ENCODE peak calls at places on chromosomes 3 and 15, in six cellular contexts. One of them, this sample, is unnamed.

GRCh38 chr3:177141899-177142651 is 55.2 kb downstream of the TBL1XR1 start:
- DNase-seq in breast epithelium: no peak
- DNase-seq in sigmoid colon: no peak
- DNase-seq in stomach: no peak
- DNase-seq in HL-60: no peak
- DNase-seq in GM23338: no peak
- DNase-seq in this sample: no peak

GRCh38 chr3:50156549-50156948 is 1.4 kb downstream of the SEMA3F start:
- DNase-seq in breast epithelium: no peak
- DNase-seq in sigmoid colon: no peak
- DNase-seq in stomach: no peak
- DNase-seq in HL-60: no peak
- DNase-seq in GM23338: peak
- DNase-seq in this sample: no peak

GRCh38 chr15:31091531-31091930 is 10.0 kb downstream of the TRPM1 start:
- DNase-seq in breast epithelium: no peak
- DNase-seq in sigmoid colon: no peak
- DNase-seq in stomach: no peak
- DNase-seq in HL-60: no peak
- DNase-seq in GM23338: no peak
- DNase-seq in this sample: no peak

GRCh38 chr15:82298520-82298919 is 35.9 kb downstream of the SAXO2 start:
- DNase-seq in breast epithelium: no peak
- DNase-seq in sigmoid colon: no peak
- DNase-seq in stomach: no peak
- DNase-seq in HL-60: no peak
- DNase-seq in GM23338: peak
- DNase-seq in this sample: no peak

GRCh38 chr3:155326249-155326648 is 32.8 kb upstream of the STRIT1 start:
- DNase-seq in breast epithelium: no peak
- DNase-seq in sigmoid colon: no peak
- DNase-seq in stomach: no peak
- DNase-seq in HL-60: peak
- DNase-seq in GM23338: no peak
- DNase-seq in this sample: no peak

GRCh38 chr3:190326361-190326760 is 4.1 kb upstream of the CLDN1 start:
- DNase-seq in breast epithelium: no peak
- DNase-seq in sigmoid colon: no peak
- DNase-seq in stomach: no peak
- DNase-seq in HL-60: no peak
- DNase-seq in GM23338: no peak
- DNase-seq in this sample: no peak

GRCh38 chr3:187445352-187445751 is 77.2 kb downstream of the RTP4 start:
- DNase-seq in breast epithelium: no peak
- DNase-seq in sigmoid colon: no peak
- DNase-seq in stomach: no peak
- DNase-seq in HL-60: no peak
- DNase-seq in GM23338: no peak
- DNase-seq in this sample: no peak

GRCh38 chr3:64344721-64345207 is 119.5 kb upstream of the PRICKLE2 start:
- DNase-seq in breast epithelium: no peak
- DNase-seq in sigmoid colon: peak
- DNase-seq in stomach: no peak
- DNase-seq in HL-60: no peak
- DNase-seq in GM23338: peak
- DNase-seq in this sample: no peak

GRCh38 chr15:66730168-66731014 is 28.4 kb downstream of the SMAD6 start:
- DNase-seq in breast epithelium: no peak
- DNase-seq in sigmoid colon: peak
- DNase-seq in stomach: no peak
- DNase-seq in HL-60: no peak
- DNase-seq in GM23338: no peak
- DNase-seq in this sample: no peak

GRCh38 chr15:38996111-38996541 is 431.5 kb upstream of the RASGRP1 start:
- DNase-seq in breast epithelium: no peak
- DNase-seq in sigmoid colon: no peak
- DNase-seq in stomach: no peak
- DNase-seq in HL-60: no peak
- DNase-seq in GM23338: no peak
- DNase-seq in this sample: no peak

GRCh38 chr3:192501427-192501826 is 225.9 kb downstream of the FGF12 start:
- DNase-seq in breast epithelium: no peak
- DNase-seq in sigmoid colon: no peak
- DNase-seq in stomach: no peak
- DNase-seq in HL-60: no peak
- DNase-seq in GM23338: no peak
- DNase-seq in this sample: no peak

GRCh38 chr3:62367735-62368704 is 5.3 kb downstream of the FEZF2 start:
- DNase-seq in breast epithelium: no peak
- DNase-seq in sigmoid colon: no peak
- DNase-seq in stomach: no peak
- DNase-seq in HL-60: no peak
- DNase-seq in GM23338: peak
- DNase-seq in this sample: no peak

GRCh38 chr3:38611866-38612265 is 37.6 kb downstream of the SCN5A start:
- DNase-seq in breast epithelium: no peak
- DNase-seq in sigmoid colon: peak
- DNase-seq in stomach: no peak
- DNase-seq in HL-60: no peak
- DNase-seq in GM23338: no peak
- DNase-seq in this sample: no peak

GRCh38 chr15:41732487-41732886 is 41.8 kb upstream of the MAPKBP1 start:
- DNase-seq in breast epithelium: no peak
- DNase-seq in sigmoid colon: no peak
- DNase-seq in stomach: no peak
- DNase-seq in HL-60: no peak
- DNase-seq in GM23338: no peak
- DNase-seq in this sample: no peak

GRCh38 chr3:31102196-31102879 is 207.9 kb upstream of the GADL1 start:
- DNase-seq in breast epithelium: no peak
- DNase-seq in sigmoid colon: no peak
- DNase-seq in stomach: no peak
- DNase-seq in HL-60: no peak
- DNase-seq in GM23338: no peak
- DNase-seq in this sample: no peak

GRCh38 chr3:12549971-12550760 is 4.9 kb upstream of the MKRN2OS start:
- DNase-seq in breast epithelium: no peak
- DNase-seq in sigmoid colon: no peak
- DNase-seq in stomach: no peak
- DNase-seq in HL-60: no peak
- DNase-seq in GM23338: no peak
- DNase-seq in this sample: no peak

GRCh38 chr3:50264389-50264963 is 4.5 kb upstream of the SEMA3B start:
- DNase-seq in breast epithelium: no peak
- DNase-seq in sigmoid colon: peak
- DNase-seq in stomach: peak
- DNase-seq in HL-60: no peak
- DNase-seq in GM23338: no peak
- DNase-seq in this sample: no peak

GRCh38 chr3:32022947-32023346 is 41.4 kb downstream of the ZNF860 start:
- DNase-seq in breast epithelium: no peak
- DNase-seq in sigmoid colon: no peak
- DNase-seq in stomach: no peak
- DNase-seq in HL-60: no peak
- DNase-seq in GM23338: no peak
- DNase-seq in this sample: no peak

GRCh38 chr15:77630064-77630463 is 2.6 kb downstream of the LINGO1 start:
- DNase-seq in breast epithelium: no peak
- DNase-seq in sigmoid colon: no peak
- DNase-seq in stomach: no peak
- DNase-seq in HL-60: no peak
- DNase-seq in GM23338: no peak
- DNase-seq in this sample: no peak

GRCh38 chr15:90200534-90201139 is 493 bp upstream of the SEMA4B start:
- DNase-seq in breast epithelium: no peak
- DNase-seq in sigmoid colon: no peak
- DNase-seq in stomach: no peak
- DNase-seq in HL-60: no peak
- DNase-seq in GM23338: no peak
- DNase-seq in this sample: no peak

GRCh38 chr15:73873889-73874511 is 636 bp downstream of the TBC1D21 start:
- DNase-seq in breast epithelium: no peak
- DNase-seq in sigmoid colon: no peak
- DNase-seq in stomach: peak
- DNase-seq in HL-60: peak
- DNase-seq in GM23338: peak
- DNase-seq in this sample: peak

GRCh38 chr3:155281892-155282291 is 11.6 kb downstream of the STRIT1 start:
- DNase-seq in breast epithelium: no peak
- DNase-seq in sigmoid colon: no peak
- DNase-seq in stomach: no peak
- DNase-seq in HL-60: no peak
- DNase-seq in GM23338: peak
- DNase-seq in this sample: no peak

DNA sequence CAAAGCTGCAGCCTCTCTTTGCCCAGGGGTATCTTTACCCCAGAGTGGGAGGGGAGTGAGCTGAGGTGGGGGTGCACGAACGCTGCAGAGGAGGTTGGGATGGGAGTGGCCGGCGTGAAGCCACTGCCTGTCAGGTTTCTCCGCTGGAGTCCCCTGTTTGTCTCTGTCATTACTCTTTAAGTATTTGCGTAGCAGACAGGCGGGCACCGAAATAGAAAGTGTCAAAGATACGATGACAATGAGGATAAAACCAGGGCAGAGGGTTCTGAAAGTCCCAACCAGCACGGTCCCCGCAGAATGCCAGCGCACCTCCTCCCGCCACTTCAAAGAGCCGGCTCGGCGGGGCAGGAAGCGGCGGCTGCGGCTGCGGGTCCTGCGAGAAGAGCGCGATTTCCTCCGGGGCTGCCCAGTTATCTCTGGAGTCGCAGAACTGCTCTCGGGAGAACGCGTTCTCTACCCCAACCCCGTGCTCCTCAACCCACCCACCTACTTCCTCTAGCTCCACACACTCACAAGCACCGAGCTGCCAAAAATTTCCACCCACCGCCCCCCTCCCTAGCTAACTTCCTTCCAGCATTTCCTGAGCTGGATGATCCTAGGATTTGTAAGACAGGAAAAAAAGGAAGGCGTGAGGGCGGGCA is at the start of gene ARHGAP31:
- DNase-seq in breast epithelium: peak
- DNase-seq in sigmoid colon: peak
- DNase-seq in stomach: peak
- DNase-seq in HL-60: peak
- DNase-seq in GM23338: peak
- DNase-seq in this sample: peak
- TF ChIP-seq POLR2AphosphoS5 in breast epithelium: peak
- TF ChIP-seq POLR2AphosphoS5 in sigmoid colon: no peak
- TF ChIP-seq POLR2AphosphoS5 in stomach: peak
- TF ChIP-seq POLR2AphosphoS5 in HL-60: no peak
- TF ChIP-seq POLR2AphosphoS5 in GM23338: peak
- TF ChIP-seq POLR2AphosphoS5 in this sample: peak

DNA sequence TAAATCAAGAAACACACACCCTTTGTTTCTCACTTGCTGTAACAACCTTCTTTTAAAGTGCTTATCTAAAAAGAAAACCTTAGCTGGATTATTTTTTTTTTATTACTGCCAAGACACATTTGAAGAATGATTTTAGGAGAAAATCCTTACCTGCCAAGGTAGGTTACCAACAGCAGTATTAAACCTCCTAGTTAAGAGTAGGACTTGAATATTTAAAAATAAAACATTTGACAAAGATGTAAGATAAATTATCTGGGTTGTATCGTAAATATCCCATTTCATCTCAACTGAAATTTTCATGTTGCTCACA is 192.1 kb downstream of the PDZRN3 start:
- DNase-seq in breast epithelium: no peak
- DNase-seq in sigmoid colon: no peak
- DNase-seq in stomach: no peak
- DNase-seq in HL-60: no peak
- DNase-seq in GM23338: no peak
- DNase-seq in this sample: no peak
- H3K4me3 ChIP-seq in breast epithelium: no peak
- H3K4me3 ChIP-seq in sigmoid colon: no peak
- H3K4me3 ChIP-seq in stomach: no peak
- H3K4me3 ChIP-seq in HL-60: no peak
- H3K4me3 ChIP-seq in GM23338: no peak
- H3K4me3 ChIP-seq in this sample: no peak

GRCh38 chr15:91841861-91842260 is 11.6 kb upstream of the SLCO3A1 start:
- DNase-seq in breast epithelium: no peak
- DNase-seq in sigmoid colon: no peak
- DNase-seq in stomach: no peak
- DNase-seq in HL-60: no peak
- DNase-seq in GM23338: no peak
- DNase-seq in this sample: no peak

GRCh38 chr15:91844928-91845327 is 8.6 kb upstream of the SLCO3A1 start:
- DNase-seq in breast epithelium: no peak
- DNase-seq in sigmoid colon: no peak
- DNase-seq in stomach: no peak
- DNase-seq in HL-60: no peak
- DNase-seq in GM23338: no peak
- DNase-seq in this sample: no peak

GRCh38 chr15:91839867-91840266 is 13.6 kb upstream of the SLCO3A1 start:
- DNase-seq in breast epithelium: no peak
- DNase-seq in sigmoid colon: no peak
- DNase-seq in stomach: no peak
- DNase-seq in HL-60: no peak
- DNase-seq in GM23338: peak
- DNase-seq in this sample: no peak
- TF ChIP-seq POLR2AphosphoS5 in breast epithelium: no peak
- TF ChIP-seq POLR2AphosphoS5 in sigmoid colon: no peak
- TF ChIP-seq POLR2AphosphoS5 in stomach: no peak
- TF ChIP-seq POLR2AphosphoS5 in HL-60: no peak
- TF ChIP-seq POLR2AphosphoS5 in GM23338: no peak
- TF ChIP-seq POLR2AphosphoS5 in this sample: no peak

GRCh38 chr3:141076821-141077571 is 25.8 kb downstream of the SPSB4 start:
- DNase-seq in breast epithelium: no peak
- DNase-seq in sigmoid colon: peak
- DNase-seq in stomach: peak
- DNase-seq in HL-60: peak
- DNase-seq in GM23338: peak
- DNase-seq in this sample: no peak
- H3K4me3 ChIP-seq in breast epithelium: peak
- H3K4me3 ChIP-seq in sigmoid colon: peak
- H3K4me3 ChIP-seq in stomach: peak
- H3K4me3 ChIP-seq in HL-60: no peak
- H3K4me3 ChIP-seq in GM23338: peak
- H3K4me3 ChIP-seq in this sample: peak

DNA sequence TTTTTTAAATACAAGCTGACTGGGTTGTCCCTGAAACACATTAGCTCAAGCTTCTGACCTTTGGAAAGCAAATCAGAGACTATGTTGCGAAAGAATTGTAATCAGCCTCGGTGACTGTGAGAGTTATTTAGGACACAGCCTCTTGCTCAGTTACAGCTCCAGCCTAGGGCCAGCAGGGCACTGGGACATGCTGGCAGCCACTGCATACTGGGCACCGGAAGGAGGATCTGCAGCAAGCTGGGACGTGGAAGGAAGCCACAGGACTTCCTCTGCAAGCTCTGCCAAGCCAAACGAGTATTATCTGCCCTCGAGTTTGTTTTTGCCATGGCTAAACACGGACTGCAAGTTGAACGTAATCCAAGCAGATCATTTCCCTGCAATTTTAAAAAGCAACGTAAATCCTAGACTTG is 24.4 kb upstream of the COPG1 start:
- DNase-seq in breast epithelium: peak
- DNase-seq in sigmoid colon: peak
- DNase-seq in stomach: peak
- DNase-seq in HL-60: peak
- DNase-seq in GM23338: no peak
- DNase-seq in this sample: no peak
- TF ChIP-seq POLR2AphosphoS5 in breast epithelium: peak
- TF ChIP-seq POLR2AphosphoS5 in sigmoid colon: peak
- TF ChIP-seq POLR2AphosphoS5 in stomach: peak
- TF ChIP-seq POLR2AphosphoS5 in HL-60: peak
- TF ChIP-seq POLR2AphosphoS5 in GM23338: no peak
- TF ChIP-seq POLR2AphosphoS5 in this sample: peak

This sample was measured in SK-N-MC.